ENCODE peak calls at places on chromosomes 6 and 20, in five cellular contexts. J is upper lobe of right lung, R is cardiac muscle cell, H is hepatocyte, C is left lung. V is an unnamed sample. For H3K4me1, the result is how much of the 10 kb centered on the place peaks cover.

GRCh38 chr20:55038684-55039083 is 563.3 kb downstream of the DOK5 start:
- DNase-seq in H (no peak), C (no peak), R (no peak), J (no peak), V (no peak)

GRCh38 chr6:52641388-52641787 is 29.5 kb upstream of the TMEM14A start:
- DNase-seq in J (no peak), R (no peak), C (no peak), H (no peak), V (no peak)

GRCh38 chr20:2521369-2522305 is 12.9 kb upstream of the ZNF343 start:
- DNase-seq in H (peak), R (peak), C (no peak), J (no peak), V (peak)

GRCh38 chr6:150297327-150298028 is 71.3 kb upstream of the IYD start:
- DNase-seq in H (no peak), C (no peak), R (peak), J (no peak), V (no peak)

GRCh38 chr6:44580901-44581300 is 193.4 kb downstream of the CDC5L start:
- DNase-seq in J (no peak), C (no peak), H (no peak), R (peak), V (no peak)

GRCh38 chr6:49693512-49693911 is 19.8 kb downstream of the CRISP2 start:
- DNase-seq in J (no peak), R (no peak), H (no peak), C (no peak), V (no peak)

GRCh38 chr20:38927902-38928578 is 1.8 kb downstream of the FAM83D start:
- DNase-seq in R (no peak), J (no peak), C (no peak), H (no peak), V (no peak)

GRCh38 chr20:8305449-8305978 is 173.4 kb downstream of the PLCB1 start:
- DNase-seq in C (peak), R (peak), J (peak), H (peak), V (peak)

GRCh38 chr6:152271681-152272464 is 365.3 kb downstream of the SYNE1 start:
- DNase-seq in J (no peak), C (no peak), R (peak), H (no peak), V (peak)

GRCh38 chr20:8867346-8867745 is 201.5 kb upstream of the PLCB4 start:
- DNase-seq in C (no peak), R (no peak), H (no peak), J (no peak), V (no peak)

GRCh38 chr6:10417681-10418104 is 2.8 kb upstream of the TFAP2A start:
- DNase-seq in R (no peak), J (no peak), H (no peak), C (no peak), V (no peak)

GRCh38 chr6:129696028-129696418 is 14.0 kb downstream of the ARHGAP18 start:
- DNase-seq in C (no peak), H (no peak), R (no peak), J (no peak), V (no peak)

GRCh38 chr6:75202676-75203131 is 3.1 kb downstream of the COL12A1 start:
- DNase-seq in H (no peak), R (peak), J (no peak), C (no peak), V (no peak)

GRCh38 chr6:42137192-42137753 is 5.1 kb downstream of the C6orf132 start:
- DNase-seq in R (peak), J (no peak), C (no peak), H (peak), V (no peak)

GRCh38 chr6:46748940-46749503 is 2.3 kb downstream of the ANKRD66 start:
- DNase-seq in C (no peak), R (no peak), J (no peak), H (no peak), V (no peak)

GRCh38 chr20:40811660-40812414 is 122.8 kb upstream of the MAFB start:
- DNase-seq in J (no peak), R (no peak), C (no peak), H (no peak), V (no peak)

GRCh38 chr20:48308232-48308781 is 519.5 kb downstream of the PREX1 start:
- DNase-seq in J (no peak), R (no peak), H (no peak), C (no peak), V (no peak)

GRCh38 chr6:37092851-37093727 is 76.9 kb upstream of the PIM1 start:
- DNase-seq in C (no peak), H (no peak), R (no peak), J (no peak), V (no peak)

GRCh38 chr20:46255440-46256104 is 52.7 kb downstream of the CDH22 start:
- DNase-seq in C (peak), H (peak), R (peak), J (peak), V (peak)

GRCh38 chr20:62641749-62642665 is at the start of gene SLCO4A1:
- DNase-seq in C (peak), J (peak), R (peak), H (peak), V (peak)

GRCh38 chr6:150919938-150920337 is 54.4 kb downstream of the MTHFD1L start:
- DNase-seq in R (no peak), C (no peak), J (no peak), H (no peak), V (no peak)

GRCh38 chr20:47720636-47721427 is 64.4 kb downstream of the SULF2 start:
- DNase-seq in C (no peak), R (no peak), J (no peak), H (no peak), V (no peak)

GRCh38 chr6:154187203-154187602 is 148.2 kb downstream of the OPRM1 start:
- DNase-seq in C (no peak), J (no peak), H (no peak), R (no peak), V (no peak)

GRCh38 chr6:50661636-50662035 is 51.7 kb upstream of the TFAP2D start:
- DNase-seq in C (no peak), H (no peak), J (no peak), R (no peak), V (no peak)

GRCh38 chr6:16481680-16482079 is 243.3 kb downstream of the GMPR start:
- DNase-seq in H (no peak), R (peak), C (no peak), J (no peak), V (no peak)
- H3K27ac ChIP-seq in H (no peak), R (peak), C (no peak), J (no peak), V (no peak)

GRCh38 chr20:51076841-51077543 is 54.1 kb upstream of the KCNG1 start:
- DNase-seq in H (no peak), J (no peak), C (no peak), R (no peak), V (peak)
- H3K4me1 ChIP-seq in H (under half), J (under half), C (under half), R (under half), V (under half)

GRCh38 chr20:53581444-53582311 is 12.0 kb downstream of the ZNF217 start:
- DNase-seq in H (no peak), J (peak), R (no peak), C (no peak), V (no peak)
- H3K27ac ChIP-seq in H (no peak), J (peak), R (peak), C (peak), V (no peak)

GRCh38 chr20:36463212-36464061 is 77.9 kb upstream of the MYL9 start:
- DNase-seq in R (no peak), C (no peak), J (no peak), H (no peak), V (no peak)
- H3K4me1 ChIP-seq in R (under half), C (under half), J (half or more), H (half or more), V (under half)

GRCh38 chr6:111925296-111925695 is 52.0 kb upstream of the FYN start:
- DNase-seq in R (peak), J (no peak), H (no peak), C (no peak), V (no peak)
- H3K27ac ChIP-seq in R (no peak), J (no peak), H (no peak), C (no peak), V (no peak)

DNA sequence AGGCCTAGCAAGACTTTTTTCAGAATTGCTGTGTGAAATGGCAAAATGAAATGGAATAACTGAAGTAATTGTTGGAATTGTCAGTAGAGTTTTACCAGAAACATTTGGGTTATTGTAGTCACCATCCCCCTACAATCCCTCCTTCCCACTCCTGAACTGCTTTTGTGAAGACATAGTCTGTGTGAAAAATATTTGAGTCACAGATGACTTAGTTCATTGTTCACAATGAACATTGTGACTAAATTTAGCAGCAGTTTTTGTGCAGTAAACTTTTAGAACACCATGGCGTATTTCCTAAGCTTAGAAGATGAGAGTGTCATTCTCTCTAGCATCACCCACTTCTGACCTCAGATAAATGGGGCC is 11.0 kb downstream of the OTOR start:
- DNase-seq in H (no peak), R (no peak), J (no peak), C (no peak), V (no peak)
- H3K4me1 ChIP-seq in H (under half), R (under half), J (under half), C (under half), V (under half)

GRCh38 chr20:31843288-31843687 is 2.1 kb downstream of the FOXS1 start:
- DNase-seq in J (no peak), H (no peak), R (no peak), C (no peak), V (no peak)
- H3K27ac ChIP-seq in J (peak), H (peak), R (no peak), C (no peak), V (peak)